ENCODE peak calls at places on chromosome 10, in eight cellular contexts. One of them, this sample, is unnamed.
A peak's percentile ranks its signal among the peaks of the same experiment; 100 is the strongest.

GRCh38 chr10:77049896-77050295 is 587.7 kb downstream of the KCNMA1 start:
- DNase-seq in IMR-90: peak; percentile 55
- DNase-seq in heart left ventricle: no peak
- DNase-seq in osteoblast: no peak
- DNase-seq in GM12878: no peak
- DNase-seq in PC-9: no peak
- DNase-seq in tibial artery: no peak
- DNase-seq in cardiac muscle cell: no peak
- DNase-seq in this sample: no peak

GRCh38 chr10:97780991-97781540 is 9.3 kb upstream of the SFRP5 start:
- DNase-seq in IMR-90: no peak
- DNase-seq in heart left ventricle: no peak
- DNase-seq in osteoblast: peak; percentile 82
- DNase-seq in GM12878: no peak
- DNase-seq in PC-9: no peak
- DNase-seq in tibial artery: no peak
- DNase-seq in cardiac muscle cell: no peak
- DNase-seq in this sample: no peak

GRCh38 chr10:86321568-86321967 is 45.0 kb downstream of the GRID1 start:
- DNase-seq in IMR-90: no peak
- DNase-seq in heart left ventricle: peak; percentile 62
- DNase-seq in osteoblast: no peak
- DNase-seq in GM12878: no peak
- DNase-seq in PC-9: no peak
- DNase-seq in tibial artery: no peak
- DNase-seq in cardiac muscle cell: no peak
- DNase-seq in this sample: no peak

GRCh38 chr10:1664565-1664964 is 72.8 kb downstream of the ADARB2 start:
- DNase-seq in IMR-90: no peak
- DNase-seq in heart left ventricle: no peak
- DNase-seq in osteoblast: no peak
- DNase-seq in GM12878: no peak
- DNase-seq in PC-9: no peak
- DNase-seq in tibial artery: no peak
- DNase-seq in cardiac muscle cell: no peak
- DNase-seq in this sample: no peak

GRCh38 chr10:5555031-5555510 is 30.3 kb downstream of the CALML3 start:
- DNase-seq in IMR-90: no peak
- DNase-seq in heart left ventricle: no peak
- DNase-seq in osteoblast: peak; percentile 77
- DNase-seq in GM12878: no peak
- DNase-seq in PC-9: no peak
- DNase-seq in tibial artery: peak; percentile 44
- DNase-seq in cardiac muscle cell: no peak
- DNase-seq in this sample: no peak

GRCh38 chr10:85510682-85511081 is 855.9 kb downstream of the GRID1 start:
- DNase-seq in IMR-90: no peak
- DNase-seq in heart left ventricle: no peak
- DNase-seq in osteoblast: no peak
- DNase-seq in GM12878: no peak
- DNase-seq in PC-9: no peak
- DNase-seq in tibial artery: no peak
- DNase-seq in cardiac muscle cell: no peak
- DNase-seq in this sample: no peak

GRCh38 chr10:60099998-60100747 is 193.8 kb upstream of the CCDC6 start:
- DNase-seq in IMR-90: peak; percentile 63
- DNase-seq in heart left ventricle: no peak
- DNase-seq in osteoblast: peak; percentile 10
- DNase-seq in GM12878: no peak
- DNase-seq in PC-9: peak; percentile 15
- DNase-seq in tibial artery: no peak
- DNase-seq in cardiac muscle cell: peak; percentile 59
- DNase-seq in this sample: no peak

GRCh38 chr10:34407227-34407626 is 407.9 kb downstream of the PARD3 start:
- DNase-seq in IMR-90: peak; percentile 64
- DNase-seq in heart left ventricle: peak; percentile 51
- DNase-seq in osteoblast: peak; percentile 25
- DNase-seq in GM12878: no peak
- DNase-seq in PC-9: no peak
- DNase-seq in tibial artery: no peak
- DNase-seq in cardiac muscle cell: no peak
- DNase-seq in this sample: no peak

GRCh38 chr10:99234067-99234738 is 1.4 kb downstream of the HPSE2 start:
- DNase-seq in IMR-90: peak; percentile 31
- DNase-seq in heart left ventricle: peak; percentile 50
- DNase-seq in osteoblast: peak; percentile 78
- DNase-seq in GM12878: peak; percentile 17
- DNase-seq in PC-9: no peak
- DNase-seq in tibial artery: peak; percentile 61
- DNase-seq in cardiac muscle cell: peak; percentile 66
- DNase-seq in this sample: no peak

GRCh38 chr10:27745719-27746363 is at the start of gene MKX:
- DNase-seq in IMR-90: peak; percentile 44
- DNase-seq in heart left ventricle: peak; percentile 47
- DNase-seq in osteoblast: peak; percentile 77
- DNase-seq in GM12878: no peak
- DNase-seq in PC-9: no peak
- DNase-seq in tibial artery: peak; percentile 52
- DNase-seq in cardiac muscle cell: peak; percentile 81
- DNase-seq in this sample: no peak

GRCh38 chr10:52314822-52315552 is 906 bp downstream of the DKK1 start:
- DNase-seq in IMR-90: peak; percentile 41
- DNase-seq in heart left ventricle: no peak
- DNase-seq in osteoblast: peak; percentile 76
- DNase-seq in GM12878: no peak
- DNase-seq in PC-9: no peak
- DNase-seq in tibial artery: no peak
- DNase-seq in cardiac muscle cell: peak; percentile 14
- DNase-seq in this sample: no peak

GRCh38 chr10:111077715-111078504 is 1.1 kb downstream of the ADRA2A start:
- DNase-seq in IMR-90: no peak
- DNase-seq in heart left ventricle: peak; percentile 32
- DNase-seq in osteoblast: peak; percentile 88
- DNase-seq in GM12878: no peak
- DNase-seq in PC-9: no peak
- DNase-seq in tibial artery: no peak
- DNase-seq in cardiac muscle cell: no peak
- DNase-seq in this sample: no peak

DNA sequence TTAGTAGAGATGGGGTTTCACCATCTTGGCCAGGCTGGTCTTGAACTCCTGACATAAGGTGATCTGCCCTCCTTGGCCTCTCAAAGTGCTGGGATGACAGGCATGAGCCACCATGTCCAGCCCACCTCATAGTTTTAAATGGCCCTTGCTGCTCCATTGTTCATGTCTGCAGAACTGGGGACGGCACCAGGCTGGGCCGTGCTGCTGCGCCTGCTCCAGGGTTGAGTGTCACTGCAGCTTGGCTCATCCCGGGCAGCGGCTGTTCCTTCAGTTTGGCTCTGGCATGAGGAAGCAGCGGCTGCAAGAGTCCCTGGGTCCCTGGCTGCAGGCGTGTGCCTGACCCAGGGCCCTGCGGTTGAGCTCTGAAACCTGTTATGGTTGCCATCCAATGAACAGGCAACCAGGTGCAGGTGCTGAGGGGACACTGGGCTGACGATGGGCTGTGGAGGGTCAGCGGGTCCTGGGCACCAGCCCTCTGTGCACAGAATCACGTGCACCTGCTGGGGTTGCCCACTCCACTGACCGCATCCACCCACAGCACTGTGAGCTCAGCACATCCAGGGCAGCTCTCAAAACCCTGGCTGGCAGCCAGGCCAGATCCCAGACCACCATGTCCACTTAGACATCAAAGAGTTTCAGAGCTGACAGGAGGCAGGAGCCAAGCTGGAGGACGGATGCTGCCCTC is 70.2 kb upstream of the PPP2R2D start:
- DNase-seq in IMR-90: no peak
- DNase-seq in heart left ventricle: no peak
- DNase-seq in osteoblast: peak; percentile 59
- DNase-seq in GM12878: no peak
- DNase-seq in PC-9: no peak
- DNase-seq in tibial artery: peak; percentile 14
- DNase-seq in cardiac muscle cell: peak; percentile 67
- DNase-seq in this sample: no peak
- H3K9me3 ChIP-seq in IMR-90: peaks cover 43% of the 10 kb centered on the region
- H3K9me3 ChIP-seq in heart left ventricle: peaks cover 4% of the 10 kb centered on the region
- H3K9me3 ChIP-seq in osteoblast: no peaks in the 10 kb centered on the region
- H3K9me3 ChIP-seq in GM12878: no peaks in the 10 kb centered on the region
- H3K9me3 ChIP-seq in PC-9: no peaks in the 10 kb centered on the region
- H3K9me3 ChIP-seq in tibial artery: no peaks in the 10 kb centered on the region
- H3K9me3 ChIP-seq in cardiac muscle cell: no peaks in the 10 kb centered on the region
- H3K9me3 ChIP-seq in this sample: no peaks in the 10 kb centered on the region

GRCh38 chr10:25865267-25865666 is 68.8 kb upstream of the MYO3A start:
- DNase-seq in IMR-90: no peak
- DNase-seq in heart left ventricle: no peak
- DNase-seq in osteoblast: no peak
- DNase-seq in GM12878: no peak
- DNase-seq in PC-9: no peak
- DNase-seq in tibial artery: no peak
- DNase-seq in cardiac muscle cell: no peak
- DNase-seq in this sample: no peak
- TF ChIP-seq CTCF in IMR-90: no peak
- TF ChIP-seq CTCF in heart left ventricle: no peak
- TF ChIP-seq CTCF in osteoblast: no peak
- TF ChIP-seq CTCF in GM12878: no peak
- TF ChIP-seq CTCF in PC-9: no peak
- TF ChIP-seq CTCF in tibial artery: no peak
- TF ChIP-seq CTCF in cardiac muscle cell: no peak
- TF ChIP-seq CTCF in this sample: no peak

GRCh38 chr10:43316988-43317387 is 50.1 kb upstream of the RASGEF1A start:
- DNase-seq in IMR-90: no peak
- DNase-seq in heart left ventricle: no peak
- DNase-seq in osteoblast: peak; percentile 32
- DNase-seq in GM12878: no peak
- DNase-seq in PC-9: no peak
- DNase-seq in tibial artery: no peak
- DNase-seq in cardiac muscle cell: no peak
- DNase-seq in this sample: no peak

GRCh38 chr10:43316516-43316915 is 49.7 kb upstream of the RASGEF1A start:
- DNase-seq in IMR-90: no peak
- DNase-seq in heart left ventricle: no peak
- DNase-seq in osteoblast: no peak
- DNase-seq in GM12878: no peak
- DNase-seq in PC-9: no peak
- DNase-seq in tibial artery: no peak
- DNase-seq in cardiac muscle cell: no peak
- DNase-seq in this sample: no peak

GRCh38 chr10:43318456-43318855 is 51.6 kb upstream of the RASGEF1A start:
- DNase-seq in IMR-90: no peak
- DNase-seq in heart left ventricle: no peak
- DNase-seq in osteoblast: peak; percentile 68
- DNase-seq in GM12878: no peak
- DNase-seq in PC-9: no peak
- DNase-seq in tibial artery: no peak
- DNase-seq in cardiac muscle cell: no peak
- DNase-seq in this sample: no peak

GRCh38 chr10:43315535-43316245 is 48.8 kb upstream of the RASGEF1A start:
- DNase-seq in IMR-90: no peak
- DNase-seq in heart left ventricle: no peak
- DNase-seq in osteoblast: peak; percentile 41
- DNase-seq in GM12878: no peak
- DNase-seq in PC-9: no peak
- DNase-seq in tibial artery: no peak
- DNase-seq in cardiac muscle cell: no peak
- DNase-seq in this sample: no peak

GRCh38 chr10:43317422-43317821 is 50.6 kb upstream of the RASGEF1A start:
- DNase-seq in IMR-90: no peak
- DNase-seq in heart left ventricle: no peak
- DNase-seq in osteoblast: peak; percentile 18
- DNase-seq in GM12878: no peak
- DNase-seq in PC-9: peak; percentile 24
- DNase-seq in tibial artery: no peak
- DNase-seq in cardiac muscle cell: no peak
- DNase-seq in this sample: no peak
- H3K27me3 ChIP-seq in IMR-90: peaks cover 32% of the 10 kb centered on the region
- H3K27me3 ChIP-seq in heart left ventricle: no peaks in the 10 kb centered on the region
- H3K27me3 ChIP-seq in osteoblast: peaks cover 2% of the 10 kb centered on the region
- H3K27me3 ChIP-seq in GM12878: no peaks in the 10 kb centered on the region
- H3K27me3 ChIP-seq in PC-9: peaks cover 3% of the 10 kb centered on the region
- H3K27me3 ChIP-seq in tibial artery: peaks cover 4% of the 10 kb centered on the region
- H3K27me3 ChIP-seq in cardiac muscle cell: no peaks in the 10 kb centered on the region
- H3K27me3 ChIP-seq in this sample: no peaks in the 10 kb centered on the region

GRCh38 chr10:103969857-103970627 is 3.1 kb downstream of the SLK start:
- DNase-seq in IMR-90: no peak
- DNase-seq in heart left ventricle: no peak
- DNase-seq in osteoblast: no peak
- DNase-seq in GM12878: no peak
- DNase-seq in PC-9: no peak
- DNase-seq in tibial artery: no peak
- DNase-seq in cardiac muscle cell: no peak
- DNase-seq in this sample: no peak

GRCh38 chr10:103967433-103968142 is 648 bp downstream of the SLK start:
- DNase-seq in IMR-90: no peak
- DNase-seq in heart left ventricle: no peak
- DNase-seq in osteoblast: peak; percentile 95
- DNase-seq in GM12878: no peak
- DNase-seq in PC-9: no peak
- DNase-seq in tibial artery: no peak
- DNase-seq in cardiac muscle cell: peak; percentile 36
- DNase-seq in this sample: no peak

GRCh38 chr10:103969436-103969835 is 2.5 kb downstream of the SLK start:
- DNase-seq in IMR-90: no peak
- DNase-seq in heart left ventricle: no peak
- DNase-seq in osteoblast: no peak
- DNase-seq in GM12878: no peak
- DNase-seq in PC-9: no peak
- DNase-seq in tibial artery: no peak
- DNase-seq in cardiac muscle cell: no peak
- DNase-seq in this sample: no peak

GRCh38 chr10:103968441-103969391 is 1.8 kb downstream of the SLK start:
- DNase-seq in IMR-90: peak; percentile 24
- DNase-seq in heart left ventricle: no peak
- DNase-seq in osteoblast: peak; percentile 70
- DNase-seq in GM12878: no peak
- DNase-seq in PC-9: no peak
- DNase-seq in tibial artery: no peak
- DNase-seq in cardiac muscle cell: no peak
- DNase-seq in this sample: no peak

DNA sequence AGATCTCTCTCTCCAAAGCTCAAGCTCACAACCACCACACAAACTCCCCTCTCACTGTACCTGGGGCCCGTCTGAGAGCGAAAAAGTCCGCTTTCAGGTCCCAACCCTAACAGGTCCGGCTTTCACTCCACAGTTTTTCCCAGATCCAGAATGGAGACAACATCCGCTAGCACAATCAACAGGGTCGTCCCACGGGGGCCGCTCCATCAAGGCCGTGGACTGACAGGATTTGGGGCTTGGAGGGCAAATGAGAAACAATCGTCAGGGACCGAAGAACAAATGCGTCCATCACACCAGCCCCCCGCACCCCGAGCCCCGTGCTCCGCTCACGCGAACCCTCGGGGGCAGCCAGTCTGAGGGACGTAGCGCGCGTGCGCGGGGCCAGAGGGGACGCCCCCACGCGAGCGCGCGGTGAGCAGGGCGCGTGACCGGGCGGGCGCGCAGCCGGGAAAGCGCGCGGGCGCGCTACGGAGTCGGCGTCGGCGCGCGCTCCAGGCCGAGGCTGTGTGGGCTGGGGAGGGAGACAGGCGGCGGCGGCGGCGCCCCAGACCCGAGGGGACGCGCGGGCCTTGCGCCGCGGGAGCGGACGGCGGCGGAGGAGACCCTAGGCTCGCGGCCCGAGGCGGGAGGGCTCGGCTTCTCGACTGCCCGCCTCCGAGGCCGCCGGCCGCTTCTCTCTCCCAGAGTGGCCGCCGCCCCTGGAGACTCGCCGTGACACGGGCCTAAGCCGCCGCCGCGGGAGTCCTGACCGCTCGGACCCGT is at the start of gene SLK:
- DNase-seq in IMR-90: peak; percentile 79
- DNase-seq in heart left ventricle: peak; percentile 92
- DNase-seq in osteoblast: peak; percentile 99
- DNase-seq in GM12878: no peak
- DNase-seq in PC-9: peak; percentile 70
- DNase-seq in tibial artery: peak; percentile 74
- DNase-seq in cardiac muscle cell: peak; percentile 86
- DNase-seq in this sample: peak; percentile 24
- H3K9me3 ChIP-seq in IMR-90: no peaks in the 10 kb centered on the region
- H3K9me3 ChIP-seq in heart left ventricle: no peaks in the 10 kb centered on the region
- H3K9me3 ChIP-seq in osteoblast: no peaks in the 10 kb centered on the region
- H3K9me3 ChIP-seq in GM12878: no peaks in the 10 kb centered on the region
- H3K9me3 ChIP-seq in PC-9: no peaks in the 10 kb centered on the region
- H3K9me3 ChIP-seq in tibial artery: no peaks in the 10 kb centered on the region
- H3K9me3 ChIP-seq in cardiac muscle cell: no peaks in the 10 kb centered on the region
- H3K9me3 ChIP-seq in this sample: no peaks in the 10 kb centered on the region

This sample was measured in Panc1.